ENCODE peak calls at places on chromosomes 1 and 21, in six cellular contexts. T is K562, N is foreskin fibroblast, W is AG09309, F is psoas muscle, U is neural progenitor cell. R is an unnamed sample.

GRCh38 chr1:212605441-212605976 is 3.1 kb upstream of the ATF3 start:
- DNase-seq in T (no peak), N (peak; percentile 17), W (no peak), F (no peak), U (peak; percentile 70), R (no peak)

GRCh38 chr21:42423197-42423675 is 19.5 kb downstream of the UBASH3A start:
- DNase-seq in T (no peak), N (no peak), W (no peak), F (no peak), U (no peak), R (no peak)

GRCh38 chr1:155062702-155063411 is 683 bp upstream of the EFNA4 start:
- DNase-seq in T (peak; percentile 87), N (peak; percentile 81), W (no peak), F (peak; percentile 59), U (peak; percentile 88), R (peak; percentile 50)

GRCh38 chr1:239044829-239045228 is 341.5 kb upstream of the CHRM3 start:
- DNase-seq in T (no peak), N (no peak), W (no peak), F (no peak), U (no peak), R (no peak)

GRCh38 chr1:205950826-205951549 is 7.7 kb upstream of the SLC26A9 start:
- DNase-seq in T (no peak), N (peak; percentile 70), W (no peak), F (peak; percentile 26), U (no peak), R (peak; percentile 26)

GRCh38 chr1:29210278-29211085 is 20.3 kb downstream of the MECR start:
- DNase-seq in T (no peak), N (peak; percentile 38), W (no peak), F (no peak), U (no peak), R (no peak)

GRCh38 chr1:230785643-230786405 is 38.6 kb downstream of the CAPN9 start:
- DNase-seq in T (no peak), N (no peak), W (no peak), F (no peak), U (peak; percentile 23), R (no peak)

GRCh38 chr1:100657876-100658715 is 61.4 kb upstream of the VCAM1 start:
- DNase-seq in T (no peak), N (no peak), W (no peak), F (no peak), U (no peak), R (no peak)

GRCh38 chr21:42463861-42464515 is 32.0 kb downstream of the RSPH1 start:
- DNase-seq in T (peak; percentile 75), N (no peak), W (no peak), F (no peak), U (no peak), R (peak; percentile 42)

GRCh38 chr1:30083800-30084464 is 639.5 kb downstream of the MATN1 start:
- DNase-seq in T (no peak), N (peak; percentile 72), W (peak; percentile 27), F (no peak), U (no peak), R (peak; percentile 86)

GRCh38 chr1:226097866-226098625 is 35.5 kb downstream of the H3-3A start:
- DNase-seq in T (no peak), N (peak; percentile 79), W (peak; percentile 82), F (no peak), U (no peak), R (peak; percentile 64)

GRCh38 chr1:187985897-187986654 is 1157.3 kb downstream of the PLA2G4A start:
- DNase-seq in T (no peak), N (no peak), W (no peak), F (no peak), U (no peak), R (no peak)

GRCh38 chr1:186670279-186670964 is 9.8 kb downstream of the PTGS2 start:
- DNase-seq in T (no peak), N (no peak), W (no peak), F (no peak), U (no peak), R (no peak)

GRCh38 chr1:94105957-94106529 is 14.9 kb downstream of the ABCA4 start:
- DNase-seq in T (no peak), N (peak; percentile 36), W (no peak), F (no peak), U (no peak), R (peak; percentile 71)

GRCh38 chr1:228034954-228035837 is 28.4 kb downstream of the WNT3A start:
- DNase-seq in T (no peak), N (no peak), W (no peak), F (no peak), U (no peak), R (no peak)

GRCh38 chr1:163535401-163535800 is 213.6 kb downstream of the NUF2 start:
- DNase-seq in T (no peak), N (no peak), W (no peak), F (no peak), U (no peak), R (no peak)

DNA sequence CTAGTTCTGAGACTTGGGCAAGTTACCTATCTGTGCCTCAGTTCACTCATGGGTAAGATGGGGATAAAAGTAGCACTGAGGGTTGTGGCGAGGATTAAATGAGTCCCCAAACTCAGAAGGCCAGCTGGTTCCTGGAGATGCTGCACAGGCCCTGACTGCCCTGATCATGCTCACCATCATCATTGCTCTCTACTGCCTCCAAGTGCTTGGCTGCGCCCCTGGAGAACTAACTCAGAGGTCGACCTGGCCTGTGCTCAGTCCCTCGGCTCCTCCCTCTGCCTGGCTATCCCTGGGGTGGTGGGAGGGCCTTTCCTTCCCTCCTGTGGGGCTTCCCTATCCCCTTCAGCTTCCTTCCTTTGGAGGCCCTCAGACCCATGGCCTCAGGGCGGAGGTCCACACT is 5.6 kb downstream of the SLC5A9 start:
- DNase-seq in T (no peak), N (no peak), W (no peak), F (no peak), U (peak; percentile 61), R (no peak)
- TF ChIP-seq CTCF in T (no peak), N (no peak), W (no peak), F (no peak), U (peak; percentile 46), R (no peak)

GRCh38 chr1:109877776-109878175 is 32.9 kb upstream of the CSF1 start:
- DNase-seq in T (no peak), N (no peak), W (no peak), F (no peak), U (no peak), R (no peak)
- H3K4me3 ChIP-seq in T (no peak overlapping the region), N (no peak overlapping the region), W (no peak overlapping the region), F (no peak overlapping the region), U (no peak overlapping the region), R (no peak overlapping the region)

GRCh38 chr21:37563641-37564340 is 197.2 kb downstream of the DYRK1A start:
- DNase-seq in T (peak; percentile 98), N (peak; percentile 98), W (peak; percentile 65), F (peak; percentile 94), U (peak; percentile 44), R (peak; percentile 95)
- TF ChIP-seq CTCF in T (peak; percentile 63), N (peak; percentile 46), W (peak; percentile 41), F (peak; percentile 52), U (no peak), R (peak; percentile 49)

GRCh38 chr1:167094690-167095089 is 815 bp downstream of the STYXL2 start:
- DNase-seq in T (no peak), N (no peak), W (no peak), F (no peak), U (no peak), R (no peak)
- H3K4me3 ChIP-seq in T (no peak overlapping the region), N (no peak overlapping the region), W (no peak overlapping the region), F (peak overlapping the region; percentile 79), U (no peak overlapping the region), R (no peak overlapping the region)

GRCh38 chr1:48568501-48568900 is 96.5 kb upstream of the SPATA6 start:
- DNase-seq in T (no peak), N (no peak), W (no peak), F (no peak), U (no peak), R (no peak)

GRCh38 chr1:48576565-48576964 is 104.6 kb upstream of the SPATA6 start:
- DNase-seq in T (no peak), N (no peak), W (no peak), F (no peak), U (no peak), R (no peak)

GRCh38 chr1:48572134-48572533 is 100.1 kb upstream of the SPATA6 start:
- DNase-seq in T (no peak), N (no peak), W (no peak), F (no peak), U (no peak), R (no peak)

GRCh38 chr1:48571303-48571987 is 99.4 kb upstream of the SPATA6 start:
- DNase-seq in T (no peak), N (no peak), W (no peak), F (peak; percentile 16), U (no peak), R (no peak)

GRCh38 chr1:48572632-48573258 is 100.7 kb upstream of the SPATA6 start:
- DNase-seq in T (peak; percentile 49), N (peak; percentile 64), W (peak; percentile 2), F (peak; percentile 19), U (peak; percentile 93), R (peak; percentile 51)
- TF ChIP-seq CTCF in T (peak; percentile 65), N (peak; percentile 51), W (peak; percentile 65), F (peak; percentile 51), U (peak; percentile 92), R (peak; percentile 83)

DNA sequence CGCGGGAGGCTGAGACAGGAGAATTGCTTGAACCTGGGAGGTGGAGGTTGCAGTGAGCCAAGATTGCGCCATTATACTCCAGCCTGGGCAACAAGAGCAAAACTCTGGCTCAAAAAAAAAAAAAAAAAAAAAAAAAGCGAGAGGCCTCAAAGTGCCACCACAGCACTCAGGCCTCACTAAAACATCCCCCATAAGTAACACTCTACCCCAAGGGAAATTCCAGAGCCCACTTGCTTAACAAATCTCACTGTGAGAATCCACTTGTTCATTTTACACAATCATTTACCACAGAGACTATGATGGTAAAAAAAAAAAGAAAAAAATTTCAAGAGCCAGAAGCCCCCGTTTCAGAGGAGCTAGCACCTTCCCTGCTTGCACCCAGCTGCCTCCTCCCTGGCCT is 26.3 kb upstream of the EXOSC10 start:
- DNase-seq in T (no peak), N (no peak), W (no peak), F (no peak), U (no peak), R (no peak)
- H3K4me3 ChIP-seq in T (no peak overlapping the region), N (no peak overlapping the region), W (no peak overlapping the region), F (no peak overlapping the region), U (no peak overlapping the region), R (no peak overlapping the region)

DNA sequence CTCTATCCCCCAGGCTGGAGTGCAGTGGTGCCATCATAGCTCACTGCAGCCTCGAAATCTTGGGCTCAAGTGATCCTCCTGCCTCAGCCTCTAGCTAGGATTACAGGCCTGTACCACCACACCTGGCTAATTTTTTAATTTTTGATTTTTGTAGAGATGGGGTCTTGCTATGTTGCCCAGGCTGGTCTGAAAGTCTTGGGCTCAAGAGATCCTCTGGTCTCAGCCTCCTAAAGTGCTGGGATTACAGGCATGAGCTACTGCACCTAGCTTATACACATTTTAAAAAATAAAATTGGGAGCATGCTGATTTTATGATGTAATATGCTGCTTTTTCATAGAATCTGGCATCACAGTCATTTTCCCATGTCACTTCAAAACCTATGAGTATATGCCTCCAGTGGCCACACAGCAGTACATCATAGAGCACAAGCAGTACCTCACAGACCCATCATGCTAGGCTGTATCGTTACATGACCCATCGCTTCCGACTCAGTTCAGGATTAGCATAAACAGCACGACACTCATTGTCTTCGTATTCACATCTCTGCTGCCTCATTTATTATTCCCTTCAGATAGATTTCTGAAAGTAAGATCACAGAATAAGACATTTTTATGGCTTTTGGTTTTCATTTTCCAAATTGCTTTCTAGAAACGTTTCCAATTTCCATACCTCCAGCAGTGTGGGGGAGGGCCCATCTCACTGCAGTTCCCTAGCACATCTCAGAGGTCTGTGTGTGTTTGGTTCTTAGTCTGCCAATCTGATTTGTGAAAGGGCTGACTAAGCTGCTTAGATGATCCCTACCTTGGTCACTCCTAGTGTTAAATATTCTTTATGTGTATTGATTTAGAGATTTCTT is 36.0 kb upstream of the CCSAP start:
- DNase-seq in T (peak; percentile 18), N (peak; percentile 8), W (no peak), F (no peak), U (peak; percentile 35), R (no peak)
- TF ChIP-seq CTCF in T (no peak), N (no peak), W (no peak), F (no peak), U (peak; percentile 15), R (no peak)